ENCODE peak calls at places on chromosomes 3 and 15, in six cellular contexts. B is PC-3, G is astrocyte, J is IMR-90, Z is adipocyte, L is fibroblast of pulmonary artery. N is an unnamed sample.

GRCh38 chr3:122952509-122952908 is 75.1 kb downstream of the SEMA5B start:
- DNase-seq in B (peak), G (no peak), J (no peak), Z (no peak), L (peak), N (no peak)

GRCh38 chr3:58383476-58383875 is 50.2 kb downstream of the PDHB start:
- DNase-seq in B (peak), G (peak), J (peak), Z (peak), L (peak), N (no peak)

GRCh38 chr3:53531749-53532148 is 37.3 kb downstream of the CACNA1D start:
- DNase-seq in B (peak), G (no peak), J (no peak), Z (no peak), L (no peak), N (no peak)

GRCh38 chr3:136197159-136197715 is 1.1 kb upstream of the MSL2 start:
- DNase-seq in B (no peak), G (no peak), J (no peak), Z (no peak), L (no peak), N (no peak)

GRCh38 chr3:40827942-40828688 is 303.4 kb downstream of the ZNF621 start:
- DNase-seq in B (peak), G (no peak), J (no peak), Z (no peak), L (peak), N (peak)

GRCh38 chr3:38141952-38142273 is 3.5 kb downstream of the MYD88 start:
- DNase-seq in B (peak), G (no peak), J (no peak), Z (no peak), L (no peak), N (peak)

GRCh38 chr3:188416041-188416440 is 262.1 kb downstream of the LPP start:
- DNase-seq in B (no peak), G (no peak), J (peak), Z (peak), L (no peak), N (no peak)

GRCh38 chr15:75235051-75235673 is 23.0 kb upstream of the GOLGA6C start:
- DNase-seq in B (no peak), G (no peak), J (no peak), Z (no peak), L (no peak), N (no peak)

GRCh38 chr3:37989821-37990480 is 635 bp upstream of the VILL start:
- DNase-seq in B (no peak), G (no peak), J (no peak), Z (no peak), L (no peak), N (no peak)

GRCh38 chr3:171986208-171986607 is 53.2 kb upstream of the FNDC3B start:
- DNase-seq in B (peak), G (no peak), J (no peak), Z (no peak), L (no peak), N (no peak)

GRCh38 chr15:33243393-33243792 is 48.9 kb upstream of the FMN1 start:
- DNase-seq in B (peak), G (peak), J (peak), Z (no peak), L (no peak), N (no peak)

GRCh38 chr3:158403013-158403412 is 168.0 kb upstream of the MLF1 start:
- DNase-seq in B (no peak), G (no peak), J (no peak), Z (no peak), L (no peak), N (no peak)

GRCh38 chr3:149736180-149737100 is 15.8 kb downstream of the COMMD2 start:
- DNase-seq in B (peak), G (peak), J (peak), Z (peak), L (peak), N (no peak)

GRCh38 chr3:43073836-43074220 is 32.1 kb downstream of the POMGNT2 start:
- DNase-seq in B (no peak), G (no peak), J (no peak), Z (no peak), L (no peak), N (no peak)

GRCh38 chr3:173945801-173946200 is 548.3 kb downstream of the NLGN1 start:
- DNase-seq in B (no peak), G (no peak), J (no peak), Z (no peak), L (no peak), N (no peak)

GRCh38 chr3:139982404-139982803 is 47.4 kb downstream of the CLSTN2 start:
- DNase-seq in B (no peak), G (no peak), J (no peak), Z (peak), L (no peak), N (no peak)

GRCh38 chr3:64351713-64352595 is 126.7 kb upstream of the PRICKLE2 start:
- DNase-seq in B (no peak), G (peak), J (peak), Z (no peak), L (peak), N (peak)

GRCh38 chr3:49054344-49054862 is 25.2 kb upstream of the IMPDH2 start:
- DNase-seq in B (no peak), G (no peak), J (peak), Z (no peak), L (no peak), N (no peak)

GRCh38 chr3:171461087-171461917 is 1.1 kb upstream of the TNIK start:
- DNase-seq in B (peak), G (peak), J (peak), Z (no peak), L (peak), N (no peak)

GRCh38 chr15:33125883-33126535 is 68.5 kb downstream of the FMN1 start:
- DNase-seq in B (no peak), G (no peak), J (no peak), Z (no peak), L (no peak), N (no peak)

GRCh38 chr15:95557226-95558046 is 773.1 kb upstream of the NR2F2 start:
- DNase-seq in B (peak), G (peak), J (peak), Z (peak), L (peak), N (no peak)

GRCh38 chr15:38474155-38474757 is 20.3 kb downstream of the FAM98B start:
- DNase-seq in B (peak), G (peak), J (peak), Z (peak), L (peak), N (peak)

GRCh38 chr15:44075535-44075934 is 119.5 kb downstream of the FRMD5 start:
- DNase-seq in B (peak), G (peak), J (no peak), Z (peak), L (peak), N (no peak)

GRCh38 chr3:62727576-62727975 is 147.6 kb downstream of the CADPS start:
- DNase-seq in B (no peak), G (peak), J (no peak), Z (no peak), L (peak), N (no peak)

GRCh38 chr3:80232760-80233159 is 465.0 kb upstream of the ROBO1 start:
- DNase-seq in B (peak), G (peak), J (peak), Z (peak), L (peak), N (no peak)

GRCh38 chr3:22685598-22685997 is 517.5 kb upstream of the UBE2E2 start:
- DNase-seq in B (peak), G (no peak), J (no peak), Z (peak), L (no peak), N (no peak)

GRCh38 chr3:12707425-12707824 is 43.5 kb upstream of the RAF1 start:
- DNase-seq in B (peak), G (peak), J (peak), Z (no peak), L (peak), N (no peak)

GRCh38 chr3:175651716-175652115 is 792.6 kb downstream of the NAALADL2 start:
- DNase-seq in B (no peak), G (no peak), J (peak), Z (peak), L (no peak), N (no peak)

GRCh38 chr15:90072978-90073640 is 29.2 kb downstream of the IDH2 start:
- DNase-seq in B (no peak), G (no peak), J (no peak), Z (no peak), L (no peak), N (peak)

GRCh38 chr3:124558898-124559649 is 171.2 kb upstream of the UMPS start:
- DNase-seq in B (peak), G (peak), J (peak), Z (peak), L (peak), N (peak)

GRCh38 chr15:90239371-90239770 is 5.4 kb downstream of the GDPGP1 start:
- DNase-seq in B (no peak), G (no peak), J (no peak), Z (no peak), L (no peak), N (no peak)

GRCh38 chr15:64634020-64634419 is 141.4 kb downstream of the RBPMS2 start:
- DNase-seq in B (no peak), G (peak), J (no peak), Z (no peak), L (no peak), N (no peak)

GRCh38 chr15:64633332-64633731 is 142.1 kb downstream of the RBPMS2 start:
- DNase-seq in B (no peak), G (no peak), J (no peak), Z (no peak), L (no peak), N (no peak)

GRCh38 chr15:64635486-64635815 is 139.9 kb downstream of the RBPMS2 start:
- DNase-seq in B (no peak), G (peak), J (peak), Z (peak), L (peak), N (peak)

GRCh38 chr15:64636101-64636500 is 139.3 kb downstream of the RBPMS2 start:
- DNase-seq in B (no peak), G (no peak), J (no peak), Z (peak), L (peak), N (no peak)

GRCh38 chr15:64634576-64635485 is 140.6 kb downstream of the RBPMS2 start:
- DNase-seq in B (no peak), G (peak), J (no peak), Z (no peak), L (peak), N (no peak)
- H3K4me3 ChIP-seq in B (no peak), G (no peak), J (no peak), Z (no peak), L (no peak), N (no peak)

GRCh38 chr3:111619833-111620232 is 24.7 kb upstream of the ZBED2 start:
- DNase-seq in B (peak), G (peak), J (peak), Z (no peak), L (no peak), N (no peak)
- H3K4me3 ChIP-seq in B (peak), G (no peak), J (no peak), Z (no peak), L (no peak), N (no peak)

GRCh38 chr15:82545002-82545401 is 4.7 kb upstream of the RPS17 start:
- DNase-seq in B (no peak), G (no peak), J (no peak), Z (no peak), L (no peak), N (no peak)

GRCh38 chr15:82551646-82552247 is 11.5 kb upstream of the RPS17 start:
- DNase-seq in B (peak), G (peak), J (no peak), Z (no peak), L (no peak), N (no peak)

GRCh38 chr15:82549199-82549665 is 9.0 kb upstream of the RPS17 start:
- DNase-seq in B (no peak), G (no peak), J (no peak), Z (no peak), L (no peak), N (no peak)

GRCh38 chr15:82545478-82545877 is 5.2 kb upstream of the RPS17 start:
- DNase-seq in B (no peak), G (no peak), J (no peak), Z (no peak), L (no peak), N (no peak)

DNA sequence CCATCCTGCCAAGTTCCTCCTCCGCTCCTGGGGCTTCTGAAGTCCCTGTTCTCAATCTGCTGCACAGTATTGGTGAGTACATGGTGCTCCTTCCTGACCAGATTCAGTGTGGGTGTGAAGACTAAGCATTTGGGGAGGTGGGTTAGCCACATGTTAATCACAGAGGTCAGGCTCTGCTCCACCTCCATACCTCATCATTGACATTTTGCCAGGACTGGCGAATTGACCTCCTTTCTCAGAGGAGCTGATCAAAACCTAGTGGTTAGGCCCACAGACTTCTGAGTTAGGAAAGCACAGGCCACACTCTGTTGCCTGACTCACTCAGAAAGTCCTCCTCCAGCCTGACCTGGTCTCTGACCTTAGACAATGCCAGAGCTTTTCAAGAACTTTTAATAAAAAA is 8.4 kb upstream of the RPS17 start:
- DNase-seq in B (no peak), G (no peak), J (peak), Z (no peak), L (no peak), N (no peak)
- H3K4me3 ChIP-seq in B (no peak), G (no peak), J (no peak), Z (no peak), L (no peak), N (no peak)

GRCh38 chr3:50156549-50156948 is 1.4 kb downstream of the SEMA3F start:
- DNase-seq in B (no peak), G (no peak), J (no peak), Z (no peak), L (no peak), N (no peak)
- H3K4me3 ChIP-seq in B (peak), G (peak), J (peak), Z (no peak), L (peak), N (no peak)

GRCh38 chr15:52005748-52006701 is 13.0 kb upstream of the MAPK6 start:
- DNase-seq in B (peak), G (peak), J (peak), Z (no peak), L (peak), N (no peak)
- H3K4me3 ChIP-seq in B (no peak), G (no peak), J (no peak), Z (no peak), L (no peak), N (no peak)

DNA sequence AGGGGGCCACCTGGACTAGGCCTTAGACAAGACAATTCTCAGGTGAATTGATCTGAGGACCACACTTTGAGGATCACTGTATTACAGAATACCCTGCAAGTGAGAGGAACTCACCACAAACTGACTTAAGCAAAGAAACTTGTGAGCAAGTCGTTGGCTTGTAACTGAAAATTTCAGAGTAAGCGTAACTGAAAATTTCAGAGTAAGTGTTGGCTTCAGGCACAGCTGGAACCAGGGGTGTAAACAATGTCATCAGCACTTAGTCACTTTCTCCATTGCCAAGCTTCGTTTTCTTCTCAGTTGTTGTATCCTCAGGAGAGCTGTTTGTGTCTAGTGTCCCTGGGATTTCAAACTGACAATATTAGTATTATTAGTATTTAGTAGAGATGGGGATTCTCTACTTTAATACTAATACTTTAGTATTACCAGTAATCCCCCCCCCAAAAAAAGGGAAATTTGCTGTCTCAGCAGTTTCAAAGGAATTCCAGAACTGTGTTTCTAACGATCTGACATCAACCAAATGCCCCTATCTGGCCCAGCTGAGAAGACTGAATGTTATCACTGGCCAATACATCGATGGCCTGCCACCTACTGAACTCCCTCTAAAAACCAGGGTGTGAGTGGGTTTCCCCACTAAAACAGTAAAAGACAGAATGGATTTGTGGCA is 474.4 kb downstream of the NTRK3 start:
- DNase-seq in B (no peak), G (no peak), J (no peak), Z (no peak), L (no peak), N (no peak)
- H3K4me3 ChIP-seq in B (no peak), G (no peak), J (no peak), Z (no peak), L (no peak), N (no peak)

DNA sequence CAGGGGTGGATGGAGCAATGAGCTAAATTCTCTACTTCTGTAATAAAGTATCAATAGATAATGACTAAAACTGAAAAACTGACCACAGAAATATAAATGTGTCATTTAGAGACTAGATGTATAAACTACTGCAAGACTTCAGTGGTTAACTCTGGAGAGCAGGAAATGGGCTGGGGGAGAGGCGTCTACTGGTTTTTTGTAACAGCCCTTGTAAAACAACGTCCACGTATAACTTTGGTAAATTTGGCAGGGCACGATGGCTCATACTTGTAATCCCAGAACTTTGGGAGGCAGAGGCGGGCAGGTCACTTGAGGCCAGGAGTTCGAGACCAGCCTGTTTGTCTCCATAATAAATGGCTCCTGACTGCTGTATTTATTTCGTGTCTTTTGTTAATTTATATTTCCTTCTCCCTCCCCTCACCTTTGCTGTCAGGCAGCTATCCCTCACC is 12.5 kb downstream of the RAB27A start:
- DNase-seq in B (no peak), G (peak), J (peak), Z (no peak), L (peak), N (no peak)
- H3K4me3 ChIP-seq in B (no peak), G (no peak), J (no peak), Z (no peak), L (no peak), N (no peak)

GRCh38 chr3:128479558-128480086 is 12.9 kb upstream of the DNAJB8 start:
- DNase-seq in B (no peak), G (no peak), J (no peak), Z (no peak), L (no peak), N (no peak)
- H3K4me3 ChIP-seq in B (no peak), G (no peak), J (no peak), Z (no peak), L (no peak), N (no peak)

GRCh38 chr15:66251065-66251789 is 2.3 kb downstream of the MEGF11 start:
- DNase-seq in B (no peak), G (no peak), J (no peak), Z (no peak), L (no peak), N (no peak)
- H3K4me3 ChIP-seq in B (no peak), G (no peak), J (no peak), Z (no peak), L (no peak), N (no peak)

GRCh38 chr3:196193738-196194541 is 17.3 kb downstream of the ZDHHC19 start:
- DNase-seq in B (no peak), G (no peak), J (no peak), Z (no peak), L (no peak), N (peak)
- H3K4me3 ChIP-seq in B (no peak), G (no peak), J (no peak), Z (no peak), L (no peak), N (no peak)